ENCODE peak calls at places on chromosomes 13 and 19, in five cellular contexts. One of them, this sample, is unnamed.

GRCh38 chr13:39566216-39566869 is 36.6 kb downstream of the LHFPL6 start:
- DNase-seq in lower leg skin: no peak
- DNase-seq in right cardiac atrium: no peak
- DNase-seq in fibroblast of mammary gland: no peak
- DNase-seq in effector CD4-positive, alpha-beta T cell: no peak
- DNase-seq in this sample: no peak

GRCh38 chr19:45104658-45105384 is 11.8 kb downstream of the PPP1R37 start:
- DNase-seq in effector CD4-positive, alpha-beta T cell: no peak
- DNase-seq in fibroblast of mammary gland: no peak
- DNase-seq in lower leg skin: no peak
- DNase-seq in right cardiac atrium: no peak
- DNase-seq in this sample: no peak

GRCh38 chr19:294819-295686 is 3.9 kb upstream of the PLPP2 start:
- DNase-seq in right cardiac atrium: peak
- DNase-seq in fibroblast of mammary gland: peak
- DNase-seq in effector CD4-positive, alpha-beta T cell: peak
- DNase-seq in lower leg skin: peak
- DNase-seq in this sample: no peak

GRCh38 chr19:15369594-15369891 is 10.0 kb downstream of the AKAP8 start:
- DNase-seq in fibroblast of mammary gland: no peak
- DNase-seq in lower leg skin: no peak
- DNase-seq in right cardiac atrium: no peak
- DNase-seq in effector CD4-positive, alpha-beta T cell: no peak
- DNase-seq in this sample: no peak

GRCh38 chr13:34201050-34201913 is 383.3 kb downstream of the RFC3 start:
- DNase-seq in effector CD4-positive, alpha-beta T cell: no peak
- DNase-seq in lower leg skin: no peak
- DNase-seq in fibroblast of mammary gland: peak
- DNase-seq in right cardiac atrium: no peak
- DNase-seq in this sample: peak

GRCh38 chr19:48746738-48747575 is at the start of gene IZUMO1:
- DNase-seq in effector CD4-positive, alpha-beta T cell: peak
- DNase-seq in right cardiac atrium: peak
- DNase-seq in fibroblast of mammary gland: peak
- DNase-seq in lower leg skin: peak
- DNase-seq in this sample: no peak

GRCh38 chr13:112012004-112012704 is 54.8 kb upstream of the SOX1 start:
- DNase-seq in effector CD4-positive, alpha-beta T cell: no peak
- DNase-seq in right cardiac atrium: no peak
- DNase-seq in lower leg skin: no peak
- DNase-seq in fibroblast of mammary gland: no peak
- DNase-seq in this sample: no peak

GRCh38 chr19:33610588-33610987 is 11.2 kb upstream of the CHST8 start:
- DNase-seq in fibroblast of mammary gland: no peak
- DNase-seq in lower leg skin: peak
- DNase-seq in effector CD4-positive, alpha-beta T cell: no peak
- DNase-seq in right cardiac atrium: no peak
- DNase-seq in this sample: no peak

GRCh38 chr19:37980419-37980975 is 73.5 kb downstream of the SIPA1L3 start:
- DNase-seq in fibroblast of mammary gland: no peak
- DNase-seq in lower leg skin: peak
- DNase-seq in effector CD4-positive, alpha-beta T cell: no peak
- DNase-seq in right cardiac atrium: no peak
- DNase-seq in this sample: no peak

GRCh38 chr13:59103004-59103768 is 1060.5 kb downstream of the DIAPH3 start:
- DNase-seq in lower leg skin: no peak
- DNase-seq in right cardiac atrium: no peak
- DNase-seq in fibroblast of mammary gland: peak
- DNase-seq in effector CD4-positive, alpha-beta T cell: no peak
- DNase-seq in this sample: no peak

GRCh38 chr19:45322744-45323281 is at the start of gene CKM:
- DNase-seq in right cardiac atrium: peak
- DNase-seq in lower leg skin: no peak
- DNase-seq in fibroblast of mammary gland: no peak
- DNase-seq in effector CD4-positive, alpha-beta T cell: no peak
- DNase-seq in this sample: no peak

GRCh38 chr19:10219678-10220077 is 11.5 kb downstream of the S1PR2 start:
- DNase-seq in right cardiac atrium: no peak
- DNase-seq in fibroblast of mammary gland: peak
- DNase-seq in effector CD4-positive, alpha-beta T cell: no peak
- DNase-seq in lower leg skin: no peak
- DNase-seq in this sample: peak

GRCh38 chr13:80444240-80445015 is 103.5 kb upstream of the SPRY2 start:
- DNase-seq in right cardiac atrium: no peak
- DNase-seq in fibroblast of mammary gland: no peak
- DNase-seq in lower leg skin: no peak
- DNase-seq in effector CD4-positive, alpha-beta T cell: no peak
- DNase-seq in this sample: no peak

GRCh38 chr19:21569497-21569870 is 64.1 kb downstream of the ZNF429 start:
- DNase-seq in right cardiac atrium: peak
- DNase-seq in effector CD4-positive, alpha-beta T cell: peak
- DNase-seq in fibroblast of mammary gland: peak
- DNase-seq in lower leg skin: no peak
- DNase-seq in this sample: no peak

GRCh38 chr19:16463991-16464575 is 7.7 kb downstream of the EPS15L1 start:
- DNase-seq in lower leg skin: no peak
- DNase-seq in effector CD4-positive, alpha-beta T cell: no peak
- DNase-seq in right cardiac atrium: no peak
- DNase-seq in fibroblast of mammary gland: no peak
- DNase-seq in this sample: peak

GRCh38 chr19:43316591-43317319 is 36.7 kb upstream of the CD177 start:
- DNase-seq in effector CD4-positive, alpha-beta T cell: no peak
- DNase-seq in right cardiac atrium: no peak
- DNase-seq in lower leg skin: no peak
- DNase-seq in fibroblast of mammary gland: peak
- DNase-seq in this sample: peak

GRCh38 chr13:57624565-57625435 is 6.7 kb upstream of the PCDH17 start:
- DNase-seq in right cardiac atrium: no peak
- DNase-seq in fibroblast of mammary gland: peak
- DNase-seq in effector CD4-positive, alpha-beta T cell: no peak
- DNase-seq in lower leg skin: no peak
- DNase-seq in this sample: peak

GRCh38 chr13:47076536-47076935 is 179.7 kb upstream of the HTR2A start:
- DNase-seq in right cardiac atrium: no peak
- DNase-seq in effector CD4-positive, alpha-beta T cell: no peak
- DNase-seq in lower leg skin: no peak
- DNase-seq in fibroblast of mammary gland: peak
- DNase-seq in this sample: no peak

GRCh38 chr13:103431880-103432279 is 365.7 kb upstream of the SLC10A2 start:
- DNase-seq in right cardiac atrium: no peak
- DNase-seq in effector CD4-positive, alpha-beta T cell: no peak
- DNase-seq in lower leg skin: no peak
- DNase-seq in fibroblast of mammary gland: no peak
- DNase-seq in this sample: no peak

GRCh38 chr13:54591540-54591939 is 1562.9 kb downstream of the OLFM4 start:
- DNase-seq in right cardiac atrium: no peak
- DNase-seq in lower leg skin: no peak
- DNase-seq in fibroblast of mammary gland: no peak
- DNase-seq in effector CD4-positive, alpha-beta T cell: no peak
- DNase-seq in this sample: no peak

GRCh38 chr19:57786286-57786685 is 16.8 kb downstream of the ZNF586 start:
- DNase-seq in effector CD4-positive, alpha-beta T cell: no peak
- DNase-seq in fibroblast of mammary gland: no peak
- DNase-seq in lower leg skin: no peak
- DNase-seq in right cardiac atrium: peak
- DNase-seq in this sample: no peak

GRCh38 chr19:54035215-54036178 is 28.2 kb downstream of the VSTM1 start:
- DNase-seq in fibroblast of mammary gland: peak
- DNase-seq in lower leg skin: no peak
- DNase-seq in effector CD4-positive, alpha-beta T cell: no peak
- DNase-seq in right cardiac atrium: no peak
- DNase-seq in this sample: no peak

GRCh38 chr13:108322206-108322824 is 52.8 kb downstream of the TNFSF13B start:
- DNase-seq in right cardiac atrium: no peak
- DNase-seq in effector CD4-positive, alpha-beta T cell: no peak
- DNase-seq in fibroblast of mammary gland: peak
- DNase-seq in lower leg skin: no peak
- DNase-seq in this sample: peak

GRCh38 chr13:66899955-66900354 is 330.2 kb downstream of the PCDH9 start:
- DNase-seq in effector CD4-positive, alpha-beta T cell: no peak
- DNase-seq in right cardiac atrium: no peak
- DNase-seq in fibroblast of mammary gland: no peak
- DNase-seq in lower leg skin: no peak
- DNase-seq in this sample: no peak

GRCh38 chr13:24671367-24672117 is 8.7 kb upstream of the ATP12A start:
- DNase-seq in fibroblast of mammary gland: peak
- DNase-seq in right cardiac atrium: no peak
- DNase-seq in lower leg skin: peak
- DNase-seq in effector CD4-positive, alpha-beta T cell: no peak
- DNase-seq in this sample: peak

GRCh38 chr19:3434630-3435553 is 45.4 kb downstream of the SMIM24 start:
- DNase-seq in right cardiac atrium: peak
- DNase-seq in lower leg skin: peak
- DNase-seq in fibroblast of mammary gland: peak
- DNase-seq in effector CD4-positive, alpha-beta T cell: peak
- DNase-seq in this sample: peak

GRCh38 chr13:88919970-88920628 is 1248.9 kb downstream of the SLITRK5 start:
- DNase-seq in fibroblast of mammary gland: no peak
- DNase-seq in lower leg skin: no peak
- DNase-seq in effector CD4-positive, alpha-beta T cell: no peak
- DNase-seq in right cardiac atrium: no peak
- DNase-seq in this sample: no peak

GRCh38 chr13:113507564-113508210 is 17.2 kb upstream of the DCUN1D2 start:
- DNase-seq in fibroblast of mammary gland: no peak
- DNase-seq in right cardiac atrium: no peak
- DNase-seq in effector CD4-positive, alpha-beta T cell: no peak
- DNase-seq in lower leg skin: peak
- DNase-seq in this sample: no peak

GRCh38 chr13:75635101-75635620 is 969 bp upstream of the LMO7 start:
- DNase-seq in lower leg skin: no peak
- DNase-seq in fibroblast of mammary gland: peak
- DNase-seq in right cardiac atrium: peak
- DNase-seq in effector CD4-positive, alpha-beta T cell: no peak
- DNase-seq in this sample: peak

GRCh38 chr13:72218966-72219365 is 352.0 kb upstream of the DACH1 start:
- DNase-seq in right cardiac atrium: no peak
- DNase-seq in effector CD4-positive, alpha-beta T cell: no peak
- DNase-seq in lower leg skin: no peak
- DNase-seq in fibroblast of mammary gland: no peak
- DNase-seq in this sample: no peak

GRCh38 chr13:37109080-37109678 is 3.7 kb upstream of the CSNK1A1L start:
- DNase-seq in fibroblast of mammary gland: peak
- DNase-seq in effector CD4-positive, alpha-beta T cell: no peak
- DNase-seq in lower leg skin: no peak
- DNase-seq in right cardiac atrium: no peak
- DNase-seq in this sample: peak

GRCh38 chr19:2315818-2316353 is 7.9 kb upstream of the LINGO3 start:
- DNase-seq in fibroblast of mammary gland: peak
- DNase-seq in right cardiac atrium: peak
- DNase-seq in effector CD4-positive, alpha-beta T cell: no peak
- DNase-seq in lower leg skin: no peak
- DNase-seq in this sample: peak

GRCh38 chr13:85864963-85865530 is 65.8 kb upstream of the SLITRK6 start:
- DNase-seq in effector CD4-positive, alpha-beta T cell: no peak
- DNase-seq in right cardiac atrium: no peak
- DNase-seq in lower leg skin: no peak
- DNase-seq in fibroblast of mammary gland: peak
- DNase-seq in this sample: peak

GRCh38 chr19:14479985-14480694 is 5.0 kb upstream of the PTGER1 start:
- DNase-seq in effector CD4-positive, alpha-beta T cell: peak
- DNase-seq in lower leg skin: no peak
- DNase-seq in fibroblast of mammary gland: no peak
- DNase-seq in right cardiac atrium: peak
- DNase-seq in this sample: no peak

GRCh38 chr19:2428027-2428690 is 773 bp upstream of the TIMM13 start:
- DNase-seq in fibroblast of mammary gland: peak
- DNase-seq in right cardiac atrium: peak
- DNase-seq in lower leg skin: peak
- DNase-seq in effector CD4-positive, alpha-beta T cell: no peak
- DNase-seq in this sample: no peak

GRCh38 chr13:61685683-61686013 is 270.0 kb upstream of the PCDH20 start:
- DNase-seq in effector CD4-positive, alpha-beta T cell: no peak
- DNase-seq in right cardiac atrium: no peak
- DNase-seq in fibroblast of mammary gland: no peak
- DNase-seq in lower leg skin: no peak
- DNase-seq in this sample: peak

GRCh38 chr13:28624707-28625432 is 34.1 kb upstream of the POMP start:
- DNase-seq in effector CD4-positive, alpha-beta T cell: no peak
- DNase-seq in lower leg skin: no peak
- DNase-seq in right cardiac atrium: no peak
- DNase-seq in fibroblast of mammary gland: no peak
- DNase-seq in this sample: no peak

GRCh38 chr19:18433735-18434398 is 4.1 kb downstream of the ISYNA1 start:
- DNase-seq in effector CD4-positive, alpha-beta T cell: no peak
- DNase-seq in lower leg skin: no peak
- DNase-seq in fibroblast of mammary gland: no peak
- DNase-seq in right cardiac atrium: peak
- DNase-seq in this sample: no peak

GRCh38 chr19:5057860-5058259 is 88.9 kb downstream of the KDM4B start:
- DNase-seq in fibroblast of mammary gland: peak
- DNase-seq in right cardiac atrium: peak
- DNase-seq in lower leg skin: no peak
- DNase-seq in effector CD4-positive, alpha-beta T cell: no peak
- DNase-seq in this sample: no peak